ENCODE peak calls at places on chromosome 6, in four cellular contexts. S is tibial nerve; O is effector memory CD8-positive, alpha-beta T cell; B is CD8-positive, alpha-beta T cell. N is an unnamed sample.

GRCh38 chr6:73121421-73121993 is 103.8 kb downstream of the KHDC1L start:
- DNase-seq in S (no peak), O (no peak), B (no peak), N (peak)

GRCh38 chr6:45830441-45831139 is 185.1 kb downstream of the CLIC5 start:
- DNase-seq in S (no peak), O (peak), B (peak), N (no peak)

GRCh38 chr6:129567374-129567773 is 142.6 kb downstream of the ARHGAP18 start:
- DNase-seq in S (no peak), O (no peak), B (no peak), N (no peak)

GRCh38 chr6:148747493-148748160 is 797 bp downstream of the UST start:
- DNase-seq in S (peak), O (peak), B (peak), N (no peak)

GRCh38 chr6:135161996-135162395 is 19.1 kb upstream of the MYB start:
- DNase-seq in S (no peak), O (no peak), B (no peak), N (no peak)

GRCh38 chr6:164286021-164286420 is 871.5 kb downstream of the QKI start:
- DNase-seq in S (no peak), O (no peak), B (no peak), N (no peak)

GRCh38 chr6:44058617-44059358 is 68.5 kb downstream of the MRPL14 start:
- DNase-seq in S (peak), O (no peak), B (no peak), N (peak)

GRCh38 chr6:35497571-35498406 is 910 bp upstream of the TEAD3 start:
- DNase-seq in S (peak), O (peak), B (peak), N (peak)

GRCh38 chr6:158911746-158912158 is 88.2 kb downstream of the RSPH3 start:
- DNase-seq in S (no peak), O (peak), B (peak), N (no peak)

GRCh38 chr6:76072562-76072961 is at the start of gene IMPG1:
- DNase-seq in S (no peak), O (no peak), B (no peak), N (no peak)

GRCh38 chr6:111183702-111184517 is 96.6 kb downstream of the SLC16A10 start:
- DNase-seq in S (no peak), O (no peak), B (no peak), N (no peak)

GRCh38 chr6:52662031-52662430 is 8.9 kb upstream of the TMEM14A start:
- DNase-seq in S (no peak), O (no peak), B (no peak), N (no peak)

GRCh38 chr6:134577998-134578397 is 260.1 kb upstream of the SGK1 start:
- DNase-seq in S (no peak), O (no peak), B (no peak), N (no peak)

GRCh38 chr6:54621285-54621684 is 225.3 kb upstream of the FAM83B start:
- DNase-seq in S (no peak), O (no peak), B (no peak), N (no peak)

GRCh38 chr6:54173084-54173483 is 61.8 kb downstream of the MLIP start:
- DNase-seq in S (no peak), O (no peak), B (no peak), N (peak)

GRCh38 chr6:140907235-140907634 is 1225.5 kb upstream of the GJE1 start:
- DNase-seq in S (no peak), O (no peak), B (no peak), N (no peak)

GRCh38 chr6:20403766-20404640 is 2.3 kb downstream of the E2F3 start:
- DNase-seq in S (no peak), O (peak), B (peak), N (no peak)

GRCh38 chr6:830667-831327 is 137.9 kb upstream of the EXOC2 start:
- DNase-seq in S (no peak), O (no peak), B (no peak), N (no peak)

GRCh38 chr6:35077006-35077712 is 64.0 kb downstream of the TCP11 start:
- DNase-seq in S (no peak), O (no peak), B (no peak), N (no peak)

GRCh38 chr6:138227316-138227781 is 9.1 kb upstream of the PBOV1 start:
- DNase-seq in S (no peak), O (no peak), B (no peak), N (no peak)

GRCh38 chr6:130240232-130240631 is 17.5 kb upstream of the SAMD3 start:
- DNase-seq in S (no peak), O (no peak), B (no peak), N (peak)

GRCh38 chr6:35385457-35386202 is 43.3 kb downstream of the PPARD start:
- DNase-seq in S (peak), O (no peak), B (no peak), N (no peak)

GRCh38 chr6:106128981-106129761 is 43.0 kb downstream of the PRDM1 start:
- DNase-seq in S (no peak), O (no peak), B (no peak), N (peak)

GRCh38 chr6:137046871-137047412 is 2.2 kb upstream of the IL20RA start:
- DNase-seq in S (no peak), O (no peak), B (no peak), N (no peak)

GRCh38 chr6:110378552-110378951 is 20.4 kb upstream of the METTL24 start:
- DNase-seq in S (no peak), O (no peak), B (no peak), N (no peak)

N was measured in BJ.